ENCODE peak calls at places on chromosomes 12 and 14, in nine cellular contexts. Z is gastrocnemius medialis; E is Peyer's patch; O is CD4-positive, alpha-beta memory T cell; J is CD4-positive, alpha-beta T cell; K is tibial nerve; N is thoracic aorta; D is stomach; U is HCT116. L is an unnamed sample.
A peak's percentile ranks its signal among the peaks of the same experiment; 100 is the strongest.

GRCh38 chr12:49687941-49688340 is 19.3 kb downstream of the FMNL3 start:
- DNase-seq in Z (no peak), O (no peak), N (no peak), K (no peak), E (no peak), J (no peak), D (no peak), U (no peak), L (no peak)

GRCh38 chr12:46523863-46524770 is 151.5 kb upstream of the SLC38A2 start:
- DNase-seq in U (peak; percentile 91), N (peak; percentile 5), E (no peak), D (no peak), O (peak; percentile 52), Z (no peak), K (no peak), J (no peak), L (no peak)

GRCh38 chr14:106378191-106378590 is 851.8 kb downstream of the TMEM121 start:
- DNase-seq in O (peak; percentile 39), J (no peak), E (peak; percentile 41), U (no peak), N (no peak), Z (no peak), K (no peak), D (no peak), L (peak; percentile 9)

GRCh38 chr14:92259613-92260357 is 63.2 kb upstream of the SLC24A4 start:
- DNase-seq in E (no peak), Z (no peak), N (no peak), J (no peak), O (no peak), U (no peak), D (no peak), K (no peak), L (no peak)

GRCh38 chr14:77580964-77581505 is 35.4 kb downstream of the SPTLC2 start:
- DNase-seq in J (no peak), Z (no peak), K (no peak), E (no peak), U (no peak), O (peak; percentile 41), N (no peak), D (no peak), L (no peak)

GRCh38 chr12:9380650-9381049 is 172.5 kb upstream of the PZP start:
- DNase-seq in O (no peak), K (no peak), N (no peak), J (no peak), U (no peak), D (no peak), Z (no peak), E (no peak), L (no peak)

GRCh38 chr12:124721501-124722154 is 142.0 kb downstream of the SCARB1 start:
- DNase-seq in E (no peak), Z (no peak), O (no peak), D (no peak), U (no peak), N (no peak), J (no peak), K (no peak), L (no peak)

GRCh38 chr12:29844667-29845066 is 60.9 kb upstream of the TMTC1 start:
- DNase-seq in J (no peak), K (no peak), Z (no peak), E (no peak), D (no peak), U (no peak), O (no peak), N (no peak), L (no peak)

GRCh38 chr14:41605550-41606248 is 977 bp upstream of the LRFN5 start:
- DNase-seq in J (no peak), O (no peak), N (no peak), Z (no peak), K (no peak), U (no peak), D (no peak), E (no peak), L (no peak)

GRCh38 chr14:93245764-93246420 is 38.8 kb downstream of the UBR7 start:
- DNase-seq in O (no peak), J (no peak), U (no peak), N (no peak), K (no peak), D (no peak), E (no peak), Z (no peak), L (no peak)

GRCh38 chr14:69632154-69632553 is 20.8 kb downstream of the SUSD6 start:
- DNase-seq in N (no peak), D (no peak), O (no peak), U (no peak), E (no peak), Z (no peak), K (no peak), J (no peak), L (no peak)

GRCh38 chr14:102251161-102251560 is 53.8 kb downstream of the MOK start:
- DNase-seq in D (no peak), Z (no peak), N (no peak), K (no peak), U (no peak), O (no peak), J (no peak), E (no peak), L (no peak)

GRCh38 chr12:69318225-69318624 is 30.0 kb upstream of the LYZ start:
- DNase-seq in Z (no peak), J (no peak), K (no peak), E (no peak), D (no peak), U (no peak), N (no peak), O (no peak), L (no peak)
- H3K27ac ChIP-seq in Z (no peak overlapping the region), J (no peak overlapping the region), K (no peak overlapping the region), E (no peak overlapping the region), D (no peak overlapping the region), U (no peak overlapping the region), N (no peak overlapping the region), O (no peak overlapping the region), L (no peak overlapping the region)

GRCh38 chr12:106957617-106958016 is 1.9 kb downstream of the TMEM263 start:
- DNase-seq in Z (no peak), D (no peak), U (no peak), K (no peak), J (no peak), O (no peak), N (no peak), E (no peak), L (no peak)

GRCh38 chr12:106956048-106956935 is 585 bp downstream of the TMEM263 start:
- DNase-seq in O (peak; percentile 71), J (peak; percentile 33), U (peak; percentile 73), N (peak; percentile 24), D (peak; percentile 67), K (peak; percentile 60), Z (peak; percentile 49), E (peak; percentile 54), L (peak; percentile 12)

GRCh38 chr12:106962291-106962690 is 6.6 kb downstream of the TMEM263 start:
- DNase-seq in E (no peak), N (no peak), O (no peak), K (no peak), J (no peak), U (no peak), Z (no peak), D (no peak), L (no peak)

GRCh38 chr12:106955377-106956047 is at the start of gene TMEM263:
- DNase-seq in N (peak; percentile 58), O (peak; percentile 90), K (peak; percentile 86), E (peak; percentile 86), D (peak; percentile 90), Z (peak; percentile 91), U (peak; percentile 45), J (peak; percentile 88), L (peak; percentile 87)

GRCh38 chr12:106960443-106960842 is 4.7 kb downstream of the TMEM263 start:
- DNase-seq in K (no peak), N (no peak), E (no peak), D (no peak), O (no peak), Z (no peak), U (no peak), J (no peak), L (no peak)
- H3K27ac ChIP-seq in K (no peak overlapping the region), N (no peak overlapping the region), E (no peak overlapping the region), D (no peak overlapping the region), O (no peak overlapping the region), Z (no peak overlapping the region), U (no peak overlapping the region), J (no peak overlapping the region), L (no peak overlapping the region)

DNA sequence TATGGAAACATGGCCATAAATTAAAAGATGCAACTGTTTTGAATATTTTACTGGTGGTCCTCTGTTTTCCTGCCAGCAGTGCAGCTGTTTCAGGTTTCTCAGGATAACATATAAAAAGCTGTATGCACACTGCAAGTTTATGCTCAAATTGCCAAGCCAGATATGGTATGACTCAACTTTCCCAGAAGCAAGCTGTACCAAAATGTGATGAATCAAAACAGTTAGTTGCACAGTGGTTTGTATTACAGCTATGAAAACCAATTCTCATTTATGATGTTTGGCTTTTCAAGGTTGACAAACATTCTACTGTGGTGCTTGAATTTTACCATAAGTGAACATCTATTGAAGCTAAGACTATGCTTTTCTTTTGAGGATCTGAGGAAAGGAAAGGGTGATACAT is 15.5 kb downstream of the TRMT5 start:
- DNase-seq in E (no peak), O (no peak), K (no peak), U (no peak), J (no peak), N (no peak), D (no peak), Z (no peak), L (no peak)
- H3K27ac ChIP-seq in E (no peak overlapping the region), O (no peak overlapping the region), K (no peak overlapping the region), U (no peak overlapping the region), J (no peak overlapping the region), N (no peak overlapping the region), D (no peak overlapping the region), Z (no peak overlapping the region), L (no peak overlapping the region)

GRCh38 chr12:78898416-78898815 is 33.8 kb downstream of the SYT1 start:
- DNase-seq in Z (no peak), E (no peak), D (no peak), U (no peak), O (no peak), J (no peak), N (no peak), K (peak; percentile 41), L (no peak)
- H3K27ac ChIP-seq in Z (no peak overlapping the region), E (no peak overlapping the region), D (no peak overlapping the region), U (peak overlapping the region; percentile 64), O (no peak overlapping the region), J (no peak overlapping the region), N (no peak overlapping the region), K (no peak overlapping the region), L (no peak overlapping the region)

GRCh38 chr12:76013603-76014002 is 18.0 kb downstream of the PHLDA1 start:
- DNase-seq in K (no peak), N (no peak), U (no peak), O (no peak), D (no peak), E (no peak), Z (no peak), J (no peak), L (no peak)
- H3K27ac ChIP-seq in K (no peak overlapping the region), N (no peak overlapping the region), U (no peak overlapping the region), O (no peak overlapping the region), D (no peak overlapping the region), E (no peak overlapping the region), Z (no peak overlapping the region), J (no peak overlapping the region), L (no peak overlapping the region)

GRCh38 chr12:67925551-67925950 is 63.7 kb upstream of the IFNG-AS1 start:
- DNase-seq in J (no peak), N (no peak), E (no peak), U (no peak), K (no peak), D (no peak), O (no peak), Z (no peak), L (no peak)
- H3K27ac ChIP-seq in J (no peak overlapping the region), N (no peak overlapping the region), E (no peak overlapping the region), U (no peak overlapping the region), K (no peak overlapping the region), D (no peak overlapping the region), O (no peak overlapping the region), Z (no peak overlapping the region), L (no peak overlapping the region)